ENCODE peak calls at places on chromosome 21, in five cellular contexts. One of them, this sample, is unnamed.

GRCh38 chr21:21045538-21045937 is 47.3 kb downstream of the NCAM2 start:
- DNase-seq in A549: no peak
- DNase-seq in GM23338: no peak
- DNase-seq in K562: no peak
- DNase-seq in GM12878: no peak
- DNase-seq in this sample: no peak

GRCh38 chr21:15978158-15978805 is 248.5 kb downstream of the USP25 start:
- DNase-seq in A549: no peak
- DNase-seq in GM23338: peak
- DNase-seq in K562: no peak
- DNase-seq in GM12878: no peak
- DNase-seq in this sample: no peak

GRCh38 chr21:44533121-44533890 is 6.7 kb downstream of the KRTAP10-1 start:
- DNase-seq in A549: no peak
- DNase-seq in GM23338: no peak
- DNase-seq in K562: no peak
- DNase-seq in GM12878: no peak
- DNase-seq in this sample: no peak

GRCh38 chr21:39319251-39319756 is 5.9 kb upstream of the BRWD1 start:
- DNase-seq in A549: no peak
- DNase-seq in GM23338: no peak
- DNase-seq in K562: no peak
- DNase-seq in GM12878: no peak
- DNase-seq in this sample: no peak

GRCh38 chr21:36478207-36478701 is 1.7 kb downstream of the CLDN14 start:
- DNase-seq in A549: peak
- DNase-seq in GM23338: no peak
- DNase-seq in K562: no peak
- DNase-seq in GM12878: no peak
- DNase-seq in this sample: no peak

GRCh38 chr21:31351438-31351837 is 7.4 kb upstream of the TIAM1 start:
- DNase-seq in A549: no peak
- DNase-seq in GM23338: peak
- DNase-seq in K562: no peak
- DNase-seq in GM12878: no peak
- DNase-seq in this sample: no peak

GRCh38 chr21:15825699-15826098 is 95.9 kb downstream of the USP25 start:
- DNase-seq in A549: no peak
- DNase-seq in GM23338: no peak
- DNase-seq in K562: no peak
- DNase-seq in GM12878: no peak
- DNase-seq in this sample: no peak

GRCh38 chr21:38037416-38037815 is 121.2 kb upstream of the KCNJ6 start:
- DNase-seq in A549: peak
- DNase-seq in GM23338: no peak
- DNase-seq in K562: no peak
- DNase-seq in GM12878: no peak
- DNase-seq in this sample: no peak

GRCh38 chr21:35226302-35226701 is 177.2 kb upstream of the RUNX1 start:
- DNase-seq in A549: no peak
- DNase-seq in GM23338: no peak
- DNase-seq in K562: no peak
- DNase-seq in GM12878: no peak
- DNase-seq in this sample: peak

GRCh38 chr21:25330266-25330665 is 277.0 kb downstream of the MRPL39 start:
- DNase-seq in A549: no peak
- DNase-seq in GM23338: no peak
- DNase-seq in K562: no peak
- DNase-seq in GM12878: no peak
- DNase-seq in this sample: no peak

GRCh38 chr21:35483267-35483666 is 434.2 kb upstream of the RUNX1 start:
- DNase-seq in A549: no peak
- DNase-seq in GM23338: no peak
- DNase-seq in K562: peak
- DNase-seq in GM12878: no peak
- DNase-seq in this sample: no peak

GRCh38 chr21:38797470-38797869 is 8.3 kb upstream of the ETS2 start:
- DNase-seq in A549: peak
- DNase-seq in GM23338: no peak
- DNase-seq in K562: peak
- DNase-seq in GM12878: no peak
- DNase-seq in this sample: peak

GRCh38 chr21:34796518-34797201 is 127.9 kb downstream of the CLIC6 start:
- DNase-seq in A549: no peak
- DNase-seq in GM23338: peak
- DNase-seq in K562: no peak
- DNase-seq in GM12878: no peak
- DNase-seq in this sample: peak

GRCh38 chr21:35664683-35665082 is 395.6 kb downstream of the SETD4 start:
- DNase-seq in A549: no peak
- DNase-seq in GM23338: no peak
- DNase-seq in K562: no peak
- DNase-seq in GM12878: peak
- DNase-seq in this sample: peak

GRCh38 chr21:31497939-31498338 is 153.9 kb upstream of the TIAM1 start:
- DNase-seq in A549: no peak
- DNase-seq in GM23338: no peak
- DNase-seq in K562: no peak
- DNase-seq in GM12878: no peak
- DNase-seq in this sample: no peak

GRCh38 chr21:44300262-44300959 is 558 bp downstream of the PFKL start:
- DNase-seq in A549: peak
- DNase-seq in GM23338: peak
- DNase-seq in K562: peak
- DNase-seq in GM12878: no peak
- DNase-seq in this sample: peak

GRCh38 chr21:14321042-14321441 is 61.9 kb downstream of the HSPA13 start:
- DNase-seq in A549: no peak
- DNase-seq in GM23338: no peak
- DNase-seq in K562: no peak
- DNase-seq in GM12878: no peak
- DNase-seq in this sample: no peak

GRCh38 chr21:26437326-26438009 is 135.6 kb downstream of the CYYR1 start:
- DNase-seq in A549: no peak
- DNase-seq in GM23338: peak
- DNase-seq in K562: no peak
- DNase-seq in GM12878: no peak
- DNase-seq in this sample: no peak

GRCh38 chr21:34728479-34728878 is 59.7 kb downstream of the CLIC6 start:
- DNase-seq in A549: no peak
- DNase-seq in GM23338: no peak
- DNase-seq in K562: no peak
- DNase-seq in GM12878: no peak
- DNase-seq in this sample: no peak

GRCh38 chr21:44548381-44548780 is 2.9 kb downstream of the KRTAP10-2 start:
- DNase-seq in A549: no peak
- DNase-seq in GM23338: no peak
- DNase-seq in K562: no peak
- DNase-seq in GM12878: no peak
- DNase-seq in this sample: no peak

GRCh38 chr21:32520885-32521735 is 64.2 kb downstream of the TCP10L start:
- DNase-seq in A549: peak
- DNase-seq in GM23338: no peak
- DNase-seq in K562: no peak
- DNase-seq in GM12878: no peak
- DNase-seq in this sample: no peak

GRCh38 chr21:32524010-32524719 is 61.2 kb downstream of the TCP10L start:
- DNase-seq in A549: no peak
- DNase-seq in GM23338: no peak
- DNase-seq in K562: no peak
- DNase-seq in GM12878: no peak
- DNase-seq in this sample: no peak

GRCh38 chr21:32525282-32525681 is 60.0 kb downstream of the TCP10L start:
- DNase-seq in A549: no peak
- DNase-seq in GM23338: peak
- DNase-seq in K562: no peak
- DNase-seq in GM12878: no peak
- DNase-seq in this sample: no peak

GRCh38 chr21:32521736-32522360 is 63.5 kb downstream of the TCP10L start:
- DNase-seq in A549: no peak
- DNase-seq in GM23338: no peak
- DNase-seq in K562: no peak
- DNase-seq in GM12878: no peak
- DNase-seq in this sample: no peak

DNA sequence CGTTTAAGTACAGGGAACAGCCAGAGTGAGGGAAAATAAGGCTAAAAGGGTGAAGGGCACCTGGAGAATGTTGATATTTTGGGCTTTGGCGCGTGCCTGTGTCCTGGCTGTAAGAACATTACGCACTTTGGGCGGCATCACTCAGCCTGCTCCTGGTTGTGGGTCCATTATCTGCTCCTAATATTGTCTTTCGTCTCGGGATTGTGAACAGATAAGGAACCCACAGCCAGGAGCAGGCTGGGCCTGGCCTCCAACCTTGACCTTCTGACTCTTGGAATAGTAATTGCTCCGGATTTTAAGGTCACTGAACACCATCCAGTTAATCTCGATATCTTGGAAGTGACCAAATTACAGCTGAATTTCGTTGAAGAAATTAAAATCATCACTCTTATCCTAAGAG is 61.9 kb downstream of the TCP10L start:
- DNase-seq in A549: no peak
- DNase-seq in GM23338: no peak
- DNase-seq in K562: no peak
- DNase-seq in GM12878: no peak
- DNase-seq in this sample: no peak
- TF ChIP-seq JUNB in A549: no peak
- TF ChIP-seq JUNB in GM23338: no peak
- TF ChIP-seq JUNB in K562: no peak
- TF ChIP-seq JUNB in GM12878: no peak
- TF ChIP-seq JUNB in this sample: no peak

GRCh38 chr21:45552696-45553391 is 10.6 kb upstream of the SLC19A1 start:
- DNase-seq in A549: no peak
- DNase-seq in GM23338: no peak
- DNase-seq in K562: no peak
- DNase-seq in GM12878: no peak
- DNase-seq in this sample: no peak

GRCh38 chr21:45556302-45556644 is 14.0 kb upstream of the SLC19A1 start:
- DNase-seq in A549: no peak
- DNase-seq in GM23338: no peak
- DNase-seq in K562: no peak
- DNase-seq in GM12878: no peak
- DNase-seq in this sample: no peak

GRCh38 chr21:45555557-45556301 is 13.5 kb upstream of the SLC19A1 start:
- DNase-seq in A549: peak
- DNase-seq in GM23338: peak
- DNase-seq in K562: peak
- DNase-seq in GM12878: peak
- DNase-seq in this sample: peak

GRCh38 chr21:45555251-45555556 is 13.0 kb upstream of the SLC19A1 start:
- DNase-seq in A549: no peak
- DNase-seq in GM23338: no peak
- DNase-seq in K562: no peak
- DNase-seq in GM12878: no peak
- DNase-seq in this sample: no peak

DNA sequence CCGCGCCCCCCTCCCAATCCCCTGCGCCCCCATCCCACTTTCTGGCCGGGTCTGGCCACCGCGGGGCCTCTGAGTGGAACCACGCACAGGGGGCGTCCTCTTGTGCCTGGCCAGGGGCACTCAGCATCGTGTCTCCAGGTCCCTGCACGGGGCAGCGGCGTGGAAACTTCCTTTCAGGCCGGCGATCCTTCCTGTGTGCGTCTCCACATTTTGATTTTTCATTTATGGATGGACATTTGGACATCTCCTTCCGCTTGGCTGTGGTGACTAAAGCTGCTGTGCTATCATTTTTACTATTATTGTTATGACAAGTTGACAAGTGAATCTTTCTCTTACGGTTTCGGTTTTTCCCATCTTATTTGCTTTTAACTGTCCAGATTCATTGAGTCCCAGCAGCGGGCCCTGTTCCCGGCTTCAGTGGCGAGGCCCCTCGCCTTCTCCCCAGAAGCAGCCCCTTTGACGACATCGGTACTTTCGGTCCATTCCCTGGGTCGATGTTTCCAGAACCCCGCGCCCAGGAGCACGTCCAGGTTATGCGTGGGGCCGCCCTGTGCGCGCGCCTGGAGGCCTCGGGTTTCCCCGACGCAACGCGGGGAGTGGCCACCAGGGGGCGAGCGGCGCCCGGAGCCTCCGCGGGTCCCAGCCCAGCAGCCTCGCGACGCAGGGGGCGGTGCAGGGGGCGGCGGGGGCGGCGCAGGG is 12.4 kb upstream of the SLC19A1 start:
- DNase-seq in A549: peak
- DNase-seq in GM23338: peak
- DNase-seq in K562: peak
- DNase-seq in GM12878: peak
- DNase-seq in this sample: peak
- TF ChIP-seq JUNB in A549: no peak
- TF ChIP-seq JUNB in GM23338: no peak
- TF ChIP-seq JUNB in K562: no peak
- TF ChIP-seq JUNB in GM12878: no peak
- TF ChIP-seq JUNB in this sample: no peak

DNA sequence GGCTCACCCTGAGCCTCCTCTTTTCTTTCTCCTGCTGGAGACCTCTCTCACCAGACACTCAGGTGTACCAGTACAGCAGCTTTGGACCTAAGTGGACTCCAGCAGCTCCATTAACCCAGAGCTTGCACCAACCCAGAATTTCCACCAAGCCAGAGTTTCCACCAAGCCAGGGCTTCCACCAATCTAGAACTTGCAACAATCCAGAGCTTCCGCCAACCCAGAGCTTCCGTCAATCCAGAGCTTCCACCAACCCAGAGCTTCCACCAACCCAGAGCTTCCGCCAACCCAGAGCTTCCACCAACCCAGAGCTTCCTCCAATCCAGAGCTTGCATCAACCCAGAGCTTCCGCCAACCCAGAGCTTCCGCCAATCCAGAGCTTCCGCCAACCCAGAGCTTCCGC is 23.2 kb downstream of the CRYAA start:
- DNase-seq in A549: no peak
- DNase-seq in GM23338: no peak
- DNase-seq in K562: no peak
- DNase-seq in GM12878: no peak
- DNase-seq in this sample: no peak
- TF ChIP-seq JUNB in A549: no peak
- TF ChIP-seq JUNB in GM23338: no peak
- TF ChIP-seq JUNB in K562: no peak
- TF ChIP-seq JUNB in GM12878: no peak
- TF ChIP-seq JUNB in this sample: no peak

DNA sequence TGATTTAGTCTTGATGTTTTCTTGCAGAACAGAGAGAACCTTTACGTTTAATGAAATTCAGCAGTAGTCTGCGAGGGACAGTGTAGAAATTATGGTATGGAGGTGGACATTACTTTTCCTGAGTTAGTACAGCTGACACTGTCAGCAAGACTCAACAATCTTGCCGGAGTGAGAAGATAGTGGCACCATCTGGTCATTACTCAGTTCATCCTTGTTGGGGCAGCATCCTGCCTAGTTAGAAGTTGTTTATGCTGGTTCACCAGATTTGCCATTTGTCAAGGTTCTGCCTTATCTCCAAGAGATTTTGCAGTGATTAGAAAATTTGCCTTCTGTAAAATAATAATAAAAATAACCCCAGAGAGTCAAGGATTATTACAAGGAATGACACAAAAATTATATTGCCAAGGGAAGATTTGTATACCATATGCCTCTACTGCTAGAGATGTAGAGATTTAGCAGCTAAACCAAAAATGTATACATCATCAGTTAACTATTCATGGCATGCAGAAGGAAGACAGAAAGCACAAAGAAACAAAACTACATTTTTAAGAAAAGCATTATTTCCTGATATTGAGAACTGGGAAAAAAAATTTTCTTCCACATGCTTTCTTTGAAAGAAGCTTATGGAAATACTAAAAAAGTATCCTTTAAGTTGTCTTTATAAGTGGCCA is 1967.4 kb downstream of the NCAM2 start:
- DNase-seq in A549: no peak
- DNase-seq in GM23338: peak
- DNase-seq in K562: no peak
- DNase-seq in GM12878: no peak
- DNase-seq in this sample: no peak
- TF ChIP-seq JUNB in A549: no peak
- TF ChIP-seq JUNB in GM23338: no peak
- TF ChIP-seq JUNB in K562: no peak
- TF ChIP-seq JUNB in GM12878: no peak
- TF ChIP-seq JUNB in this sample: no peak